ENCODE peak calls at places on chromosomes 16 and 17, in eight cellular contexts. One of them, this sample, is unnamed.

GRCh38 chr16:89409161-89409711 is 81.1 kb downstream of the ANKRD11 start:
- DNase-seq in activated CD4-positive, alpha-beta T cell treated with anti-CD3 and anti-CD28 coated beads, Interleukin-2, amount 50 U/mL, for 1 hour: peak
- DNase-seq in epithelial cell of esophagus: peak
- DNase-seq in stimulated activated CD8-positive, alpha-beta memory T cell treated with anti-CD3 and anti-CD28 coated beads, Interleukin-15, amount 100 ng/mL, for 1 hour: peak
- DNase-seq in heart left ventricle: no peak
- DNase-seq in GM23338: no peak
- DNase-seq in stimulated activated CD4-positive, alpha-beta T cell treated with anti-CD3 and anti-CD28 coated beads, Interleukin-2, amount 100 ng/mL, for 48 hours: peak
- DNase-seq in AG20443: no peak
- DNase-seq in this sample: no peak

GRCh38 chr16:17544785-17545184 is 74.0 kb upstream of the XYLT1 start:
- DNase-seq in GM23338: peak
- DNase-seq in heart left ventricle: no peak
- DNase-seq in stimulated activated CD8-positive, alpha-beta memory T cell treated with anti-CD3 and anti-CD28 coated beads, Interleukin-15, amount 100 ng/mL, for 1 hour: no peak
- DNase-seq in activated CD4-positive, alpha-beta T cell treated with anti-CD3 and anti-CD28 coated beads, Interleukin-2, amount 50 U/mL, for 1 hour: no peak
- DNase-seq in epithelial cell of esophagus: no peak
- DNase-seq in stimulated activated CD4-positive, alpha-beta T cell treated with anti-CD3 and anti-CD28 coated beads, Interleukin-2, amount 100 ng/mL, for 48 hours: no peak
- DNase-seq in AG20443: no peak
- DNase-seq in this sample: no peak

GRCh38 chr16:23365602-23366240 is 63.6 kb downstream of the SCNN1B start:
- DNase-seq in epithelial cell of esophagus: no peak
- DNase-seq in stimulated activated CD8-positive, alpha-beta memory T cell treated with anti-CD3 and anti-CD28 coated beads, Interleukin-15, amount 100 ng/mL, for 1 hour: no peak
- DNase-seq in activated CD4-positive, alpha-beta T cell treated with anti-CD3 and anti-CD28 coated beads, Interleukin-2, amount 50 U/mL, for 1 hour: no peak
- DNase-seq in GM23338: peak
- DNase-seq in heart left ventricle: no peak
- DNase-seq in stimulated activated CD4-positive, alpha-beta T cell treated with anti-CD3 and anti-CD28 coated beads, Interleukin-2, amount 100 ng/mL, for 48 hours: no peak
- DNase-seq in AG20443: no peak
- DNase-seq in this sample: no peak

GRCh38 chr16:25413962-25414361 is 156.3 kb upstream of the ZKSCAN2 start:
- DNase-seq in activated CD4-positive, alpha-beta T cell treated with anti-CD3 and anti-CD28 coated beads, Interleukin-2, amount 50 U/mL, for 1 hour: no peak
- DNase-seq in heart left ventricle: no peak
- DNase-seq in GM23338: no peak
- DNase-seq in stimulated activated CD8-positive, alpha-beta memory T cell treated with anti-CD3 and anti-CD28 coated beads, Interleukin-15, amount 100 ng/mL, for 1 hour: no peak
- DNase-seq in AG20443: no peak
- DNase-seq in epithelial cell of esophagus: peak
- DNase-seq in stimulated activated CD4-positive, alpha-beta T cell treated with anti-CD3 and anti-CD28 coated beads, Interleukin-2, amount 100 ng/mL, for 48 hours: no peak
- DNase-seq in this sample: no peak

GRCh38 chr16:77637939-77638338 is 84.4 kb upstream of the NUDT7 start:
- DNase-seq in epithelial cell of esophagus: no peak
- DNase-seq in AG20443: no peak
- DNase-seq in GM23338: no peak
- DNase-seq in stimulated activated CD4-positive, alpha-beta T cell treated with anti-CD3 and anti-CD28 coated beads, Interleukin-2, amount 100 ng/mL, for 48 hours: no peak
- DNase-seq in heart left ventricle: no peak
- DNase-seq in activated CD4-positive, alpha-beta T cell treated with anti-CD3 and anti-CD28 coated beads, Interleukin-2, amount 50 U/mL, for 1 hour: no peak
- DNase-seq in stimulated activated CD8-positive, alpha-beta memory T cell treated with anti-CD3 and anti-CD28 coated beads, Interleukin-15, amount 100 ng/mL, for 1 hour: no peak
- DNase-seq in this sample: no peak

GRCh38 chr17:20116683-20117309 is 107.6 kb downstream of the SPECC1 start:
- DNase-seq in heart left ventricle: peak
- DNase-seq in epithelial cell of esophagus: peak
- DNase-seq in GM23338: peak
- DNase-seq in AG20443: peak
- DNase-seq in activated CD4-positive, alpha-beta T cell treated with anti-CD3 and anti-CD28 coated beads, Interleukin-2, amount 50 U/mL, for 1 hour: peak
- DNase-seq in stimulated activated CD8-positive, alpha-beta memory T cell treated with anti-CD3 and anti-CD28 coated beads, Interleukin-15, amount 100 ng/mL, for 1 hour: peak
- DNase-seq in stimulated activated CD4-positive, alpha-beta T cell treated with anti-CD3 and anti-CD28 coated beads, Interleukin-2, amount 100 ng/mL, for 48 hours: peak
- DNase-seq in this sample: peak

GRCh38 chr17:30780343-30780742 is 44.1 kb downstream of the CRLF3 start:
- DNase-seq in stimulated activated CD4-positive, alpha-beta T cell treated with anti-CD3 and anti-CD28 coated beads, Interleukin-2, amount 100 ng/mL, for 48 hours: no peak
- DNase-seq in GM23338: no peak
- DNase-seq in epithelial cell of esophagus: no peak
- DNase-seq in stimulated activated CD8-positive, alpha-beta memory T cell treated with anti-CD3 and anti-CD28 coated beads, Interleukin-15, amount 100 ng/mL, for 1 hour: no peak
- DNase-seq in activated CD4-positive, alpha-beta T cell treated with anti-CD3 and anti-CD28 coated beads, Interleukin-2, amount 50 U/mL, for 1 hour: no peak
- DNase-seq in AG20443: no peak
- DNase-seq in heart left ventricle: no peak
- DNase-seq in this sample: no peak

GRCh38 chr17:5238333-5238732 is 3.7 kb upstream of the SCIMP start:
- DNase-seq in epithelial cell of esophagus: no peak
- DNase-seq in GM23338: no peak
- DNase-seq in AG20443: no peak
- DNase-seq in stimulated activated CD8-positive, alpha-beta memory T cell treated with anti-CD3 and anti-CD28 coated beads, Interleukin-15, amount 100 ng/mL, for 1 hour: no peak
- DNase-seq in activated CD4-positive, alpha-beta T cell treated with anti-CD3 and anti-CD28 coated beads, Interleukin-2, amount 50 U/mL, for 1 hour: no peak
- DNase-seq in stimulated activated CD4-positive, alpha-beta T cell treated with anti-CD3 and anti-CD28 coated beads, Interleukin-2, amount 100 ng/mL, for 48 hours: no peak
- DNase-seq in heart left ventricle: no peak
- DNase-seq in this sample: no peak

GRCh38 chr16:2208308-2208707 is 2.4 kb downstream of the BRICD5 start:
- DNase-seq in epithelial cell of esophagus: no peak
- DNase-seq in stimulated activated CD8-positive, alpha-beta memory T cell treated with anti-CD3 and anti-CD28 coated beads, Interleukin-15, amount 100 ng/mL, for 1 hour: no peak
- DNase-seq in AG20443: no peak
- DNase-seq in heart left ventricle: no peak
- DNase-seq in GM23338: no peak
- DNase-seq in stimulated activated CD4-positive, alpha-beta T cell treated with anti-CD3 and anti-CD28 coated beads, Interleukin-2, amount 100 ng/mL, for 48 hours: no peak
- DNase-seq in activated CD4-positive, alpha-beta T cell treated with anti-CD3 and anti-CD28 coated beads, Interleukin-2, amount 50 U/mL, for 1 hour: no peak
- DNase-seq in this sample: no peak

GRCh38 chr17:55641559-55642160 is 81.0 kb downstream of the TMEM100 start:
- DNase-seq in epithelial cell of esophagus: peak
- DNase-seq in AG20443: peak
- DNase-seq in stimulated activated CD4-positive, alpha-beta T cell treated with anti-CD3 and anti-CD28 coated beads, Interleukin-2, amount 100 ng/mL, for 48 hours: peak
- DNase-seq in heart left ventricle: peak
- DNase-seq in GM23338: peak
- DNase-seq in stimulated activated CD8-positive, alpha-beta memory T cell treated with anti-CD3 and anti-CD28 coated beads, Interleukin-15, amount 100 ng/mL, for 1 hour: no peak
- DNase-seq in activated CD4-positive, alpha-beta T cell treated with anti-CD3 and anti-CD28 coated beads, Interleukin-2, amount 50 U/mL, for 1 hour: peak
- DNase-seq in this sample: peak

GRCh38 chr17:41907633-41908539 is 10.9 kb downstream of the ACLY start:
- DNase-seq in stimulated activated CD4-positive, alpha-beta T cell treated with anti-CD3 and anti-CD28 coated beads, Interleukin-2, amount 100 ng/mL, for 48 hours: no peak
- DNase-seq in activated CD4-positive, alpha-beta T cell treated with anti-CD3 and anti-CD28 coated beads, Interleukin-2, amount 50 U/mL, for 1 hour: no peak
- DNase-seq in stimulated activated CD8-positive, alpha-beta memory T cell treated with anti-CD3 and anti-CD28 coated beads, Interleukin-15, amount 100 ng/mL, for 1 hour: no peak
- DNase-seq in epithelial cell of esophagus: no peak
- DNase-seq in heart left ventricle: no peak
- DNase-seq in GM23338: no peak
- DNase-seq in AG20443: no peak
- DNase-seq in this sample: peak

GRCh38 chr17:57211543-57211942 is 44.8 kb upstream of the MSI2 start:
- DNase-seq in GM23338: no peak
- DNase-seq in stimulated activated CD4-positive, alpha-beta T cell treated with anti-CD3 and anti-CD28 coated beads, Interleukin-2, amount 100 ng/mL, for 48 hours: no peak
- DNase-seq in heart left ventricle: no peak
- DNase-seq in stimulated activated CD8-positive, alpha-beta memory T cell treated with anti-CD3 and anti-CD28 coated beads, Interleukin-15, amount 100 ng/mL, for 1 hour: no peak
- DNase-seq in epithelial cell of esophagus: peak
- DNase-seq in activated CD4-positive, alpha-beta T cell treated with anti-CD3 and anti-CD28 coated beads, Interleukin-2, amount 50 U/mL, for 1 hour: no peak
- DNase-seq in AG20443: no peak
- DNase-seq in this sample: no peak